ENCODE peak calls at places on chromosomes 1 and 21, in eight cellular contexts. V, H, Z, C, L, G, E and S are unnamed samples.

GRCh38 chr1:41539999-41540398 is 55.5 kb upstream of the EDN2 start:
- DNase-seq in V (peak), H (no peak), Z (no peak), C (no peak), L (no peak), G (no peak), E (peak), S (no peak)

GRCh38 chr21:43340491-43341348 is 86.2 kb downstream of the SIK1 start:
- DNase-seq in V (peak), H (peak), Z (no peak), C (peak), L (peak), G (no peak), E (no peak), S (peak)

GRCh38 chr1:64173300-64173940 is 30.0 kb upstream of the UBE2U start:
- DNase-seq in V (no peak), H (no peak), Z (no peak), C (no peak), L (no peak), G (no peak), E (peak), S (no peak)

GRCh38 chr1:222994506-222995229 is 148.4 kb downstream of the TLR5 start:
- DNase-seq in V (no peak), H (peak), Z (no peak), C (no peak), L (no peak), G (no peak), E (no peak), S (no peak)

GRCh38 chr1:15102646-15103045 is 50.9 kb upstream of the TMEM51 start:
- DNase-seq in V (no peak), H (no peak), Z (no peak), C (no peak), L (no peak), G (no peak), E (no peak), S (no peak)

GRCh38 chr1:85278853-85279314 is 2.5 kb upstream of the BCL10 start:
- DNase-seq in V (peak), H (peak), Z (peak), C (peak), L (peak), G (no peak), E (no peak), S (peak)

GRCh38 chr1:23356451-23356850 is 12.4 kb upstream of the HNRNPR start:
- DNase-seq in V (no peak), H (no peak), Z (no peak), C (no peak), L (no peak), G (no peak), E (no peak), S (no peak)

GRCh38 chr1:30382496-30382895 is 340.9 kb downstream of the MATN1 start:
- DNase-seq in V (no peak), H (no peak), Z (no peak), C (no peak), L (no peak), G (no peak), E (no peak), S (no peak)

GRCh38 chr1:202213361-202214088 is 19.9 kb downstream of the LGR6 start:
- DNase-seq in V (no peak), H (no peak), Z (no peak), C (peak), L (no peak), G (no peak), E (no peak), S (peak)

GRCh38 chr1:76799700-76800099 is 67.6 kb upstream of the ST6GALNAC5 start:
- DNase-seq in V (no peak), H (no peak), Z (no peak), C (no peak), L (no peak), G (no peak), E (no peak), S (no peak)

GRCh38 chr21:26032263-26032662 is 138.3 kb downstream of the APP start:
- DNase-seq in V (no peak), H (no peak), Z (no peak), C (no peak), L (no peak), G (no peak), E (no peak), S (no peak)

GRCh38 chr1:97632776-97633175 is 288.1 kb downstream of the DPYD start:
- DNase-seq in V (no peak), H (no peak), Z (no peak), C (no peak), L (no peak), G (no peak), E (no peak), S (no peak)

GRCh38 chr1:38050397-38051141 is 4.0 kb upstream of the POU3F1 start:
- DNase-seq in V (no peak), H (peak), Z (no peak), C (no peak), L (no peak), G (no peak), E (no peak), S (no peak)

GRCh38 chr1:63892632-63893395 is 119.0 kb downstream of the ROR1 start:
- DNase-seq in V (no peak), H (peak), Z (no peak), C (peak), L (no peak), G (peak), E (no peak), S (no peak)

GRCh38 chr1:214551436-214552173 is at the start of gene PTPN14:
- DNase-seq in V (peak), H (peak), Z (peak), C (peak), L (peak), G (peak), E (peak), S (peak)

GRCh38 chr1:195019385-195019784 is 1588.9 kb downstream of the KCNT2 start:
- DNase-seq in V (no peak), H (peak), Z (no peak), C (no peak), L (no peak), G (no peak), E (no peak), S (no peak)

GRCh38 chr1:53498555-53499142 is 39.5 kb downstream of the DMRTB1 start:
- DNase-seq in V (no peak), H (peak), Z (no peak), C (no peak), L (no peak), G (no peak), E (no peak), S (no peak)

GRCh38 chr21:19767546-19767945 is 1230.7 kb upstream of the NCAM2 start:
- DNase-seq in V (no peak), H (no peak), Z (no peak), C (no peak), L (no peak), G (no peak), E (no peak), S (no peak)

GRCh38 chr1:3641046-3641760 is 8.7 kb downstream of the WRAP73 start:
- DNase-seq in V (no peak), H (no peak), Z (no peak), C (no peak), L (no peak), G (no peak), E (no peak), S (no peak)

GRCh38 chr21:40334159-40334558 is 466.9 kb downstream of the PCP4 start:
- DNase-seq in V (no peak), H (no peak), Z (no peak), C (no peak), L (no peak), G (no peak), E (no peak), S (no peak)

GRCh38 chr21:41481191-41481590 is 26.8 kb downstream of the TMPRSS2 start:
- DNase-seq in V (no peak), H (peak), Z (no peak), C (no peak), L (no peak), G (no peak), E (no peak), S (no peak)

GRCh38 chr1:97041011-97041410 is 319.4 kb downstream of the PTBP2 start:
- DNase-seq in V (no peak), H (no peak), Z (no peak), C (no peak), L (no peak), G (no peak), E (no peak), S (no peak)

GRCh38 chr1:210816136-210816535 is 317.8 kb downstream of the KCNH1 start:
- DNase-seq in V (no peak), H (no peak), Z (no peak), C (no peak), L (no peak), G (no peak), E (no peak), S (no peak)

GRCh38 chr1:55057956-55058298 is 18.6 kb downstream of the PCSK9 start:
- DNase-seq in V (no peak), H (no peak), Z (no peak), C (no peak), L (no peak), G (no peak), E (no peak), S (no peak)

GRCh38 chr1:47683402-47683801 is 245.6 kb downstream of the FOXD2 start:
- DNase-seq in V (no peak), H (no peak), Z (no peak), C (no peak), L (peak), G (no peak), E (no peak), S (no peak)

GRCh38 chr1:4513326-4514114 is 140.9 kb upstream of the AJAP1 start:
- DNase-seq in V (no peak), H (no peak), Z (no peak), C (no peak), L (no peak), G (no peak), E (no peak), S (no peak)

GRCh38 chr1:53826367-53826766 is 11.7 kb downstream of the NDC1 start:
- DNase-seq in V (no peak), H (peak), Z (no peak), C (peak), L (no peak), G (no peak), E (no peak), S (no peak)

DNA sequence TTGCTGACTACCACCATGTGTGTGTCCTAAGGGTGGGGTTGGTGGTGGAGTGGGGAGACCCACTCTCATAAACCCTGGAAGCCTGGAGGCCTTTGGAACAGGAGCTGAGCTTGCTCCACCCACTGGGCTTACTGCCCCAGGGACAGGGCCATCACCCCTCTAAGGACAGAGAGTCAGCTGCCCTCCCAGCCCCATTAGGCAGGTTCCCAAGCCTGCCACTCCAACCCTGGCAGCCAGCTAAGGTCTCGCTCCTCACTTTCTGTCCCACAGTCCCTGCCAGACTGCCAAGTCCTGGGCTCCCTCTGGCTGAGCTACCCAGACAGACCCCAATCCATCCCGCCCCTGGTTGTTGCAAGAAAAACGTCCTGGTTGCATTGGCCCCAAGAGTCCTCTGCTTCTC is 3.8 kb downstream of the NT5C1A start:
- DNase-seq in V (no peak), H (no peak), Z (no peak), C (no peak), L (no peak), G (no peak), E (no peak), S (no peak)
- TF ChIP-seq POLR2A in V (no peak), H (no peak), Z (no peak), C (no peak), L (no peak), G (no peak), E (no peak), S (no peak)

GRCh38 chr1:32774950-32775634 is 42.1 kb downstream of the YARS1 start:
- DNase-seq in V (no peak), H (peak), Z (no peak), C (peak), L (no peak), G (no peak), E (peak), S (no peak)

GRCh38 chr1:32773018-32773763 is 44.0 kb downstream of the YARS1 start:
- DNase-seq in V (peak), H (peak), Z (peak), C (peak), L (peak), G (peak), E (peak), S (no peak)

GRCh38 chr1:32772281-32773017 is 44.7 kb downstream of the YARS1 start:
- DNase-seq in V (no peak), H (no peak), Z (no peak), C (no peak), L (no peak), G (no peak), E (no peak), S (no peak)

GRCh38 chr1:32774464-32774808 is 42.7 kb downstream of the YARS1 start:
- DNase-seq in V (no peak), H (no peak), Z (no peak), C (no peak), L (no peak), G (no peak), E (no peak), S (no peak)

DNA sequence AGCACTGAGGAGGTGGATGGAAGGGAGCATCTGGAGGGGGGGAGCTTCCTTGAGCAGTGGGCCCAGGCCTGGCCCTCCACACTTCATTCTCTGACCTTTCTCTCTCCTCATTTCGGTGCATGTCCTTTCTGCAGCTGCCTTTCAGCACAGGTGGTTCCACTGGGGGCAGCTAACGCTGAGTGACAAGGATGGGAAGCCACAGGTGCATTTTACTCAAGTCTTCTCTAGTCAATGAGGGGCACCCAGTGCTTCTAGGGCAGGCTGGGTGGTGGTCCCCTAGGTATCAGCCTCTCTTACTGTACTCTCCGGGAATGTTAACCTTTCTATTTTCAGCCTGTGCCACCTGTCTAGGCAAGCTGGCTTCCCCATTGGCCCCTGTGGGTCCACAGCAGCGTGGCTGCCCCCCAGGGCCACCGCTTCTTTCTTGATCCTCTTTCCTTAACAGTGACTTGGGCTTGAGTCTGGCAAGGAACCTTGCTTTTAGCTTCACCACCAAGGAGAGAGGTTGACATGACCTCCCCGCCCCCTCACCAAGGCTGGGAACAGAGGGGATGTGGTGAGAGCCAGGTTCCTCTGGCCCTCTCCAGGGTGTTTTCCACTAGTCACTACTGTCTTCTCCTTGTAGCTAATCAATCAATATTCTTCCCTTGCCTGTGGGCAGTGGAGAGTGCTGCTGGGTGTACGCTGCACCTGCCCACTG is 43.2 kb downstream of the YARS1 start:
- DNase-seq in V (no peak), H (no peak), Z (no peak), C (no peak), L (no peak), G (no peak), E (no peak), S (no peak)
- TF ChIP-seq POLR2A in V (no peak), H (no peak), Z (no peak), C (no peak), L (no peak), G (peak), E (no peak), S (no peak)

DNA sequence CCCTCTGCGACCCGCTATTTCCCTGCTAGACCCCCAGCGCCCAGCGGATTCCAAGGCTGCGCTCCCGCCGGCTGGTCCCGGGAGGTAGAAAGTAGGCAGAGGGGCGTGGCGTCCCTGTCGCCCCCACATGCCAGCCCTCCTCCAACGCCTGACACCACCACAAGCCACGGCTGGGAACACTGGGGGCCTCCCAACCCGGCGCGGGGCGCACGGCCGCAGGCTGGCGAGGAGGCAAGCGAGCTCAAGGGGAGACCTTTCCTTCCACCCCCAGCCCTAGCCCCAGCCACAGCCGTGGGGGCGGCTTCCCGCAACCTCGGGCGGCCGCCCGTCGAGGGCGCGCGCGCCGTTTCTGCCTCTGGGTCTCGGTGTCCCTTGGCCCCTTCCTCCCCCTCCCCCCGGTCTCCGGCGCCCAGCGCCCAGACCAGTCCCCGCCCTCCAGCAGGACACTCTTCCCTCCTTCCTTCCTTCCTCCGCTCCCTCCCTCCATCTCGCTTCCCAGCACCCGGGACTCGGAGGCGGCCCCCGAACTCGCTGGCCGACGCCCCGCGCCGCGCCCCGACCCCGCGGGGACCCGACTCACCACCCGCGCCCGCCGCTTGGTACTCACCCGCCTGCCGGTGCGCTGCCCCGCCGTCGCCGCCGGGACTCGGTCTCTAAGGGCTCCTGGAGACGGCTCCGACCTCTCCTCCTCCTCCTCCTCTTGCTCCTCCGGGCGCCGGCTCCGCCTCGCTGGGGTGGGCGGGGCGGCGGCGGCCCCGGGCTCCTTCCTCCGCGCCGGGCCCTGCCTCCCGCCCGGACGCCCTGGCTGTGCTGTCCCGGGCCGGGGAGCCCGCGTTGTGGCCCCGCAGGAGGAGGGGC is at the start of gene GNG12:
- DNase-seq in V (peak), H (peak), Z (peak), C (peak), L (peak), G (peak), E (peak), S (peak)
- TF ChIP-seq POLR2A in V (no peak), H (peak), Z (no peak), C (peak), L (peak), G (no peak), E (peak), S (peak)

GRCh38 chr1:2586154-2587070 is at the start of gene PRXL2B:
- DNase-seq in V (peak), H (peak), Z (peak), C (peak), L (peak), G (peak), E (peak), S (peak)
- TF ChIP-seq POLR2A in V (no peak), H (no peak), Z (peak), C (peak), L (peak), G (no peak), E (peak), S (peak)

DNA sequence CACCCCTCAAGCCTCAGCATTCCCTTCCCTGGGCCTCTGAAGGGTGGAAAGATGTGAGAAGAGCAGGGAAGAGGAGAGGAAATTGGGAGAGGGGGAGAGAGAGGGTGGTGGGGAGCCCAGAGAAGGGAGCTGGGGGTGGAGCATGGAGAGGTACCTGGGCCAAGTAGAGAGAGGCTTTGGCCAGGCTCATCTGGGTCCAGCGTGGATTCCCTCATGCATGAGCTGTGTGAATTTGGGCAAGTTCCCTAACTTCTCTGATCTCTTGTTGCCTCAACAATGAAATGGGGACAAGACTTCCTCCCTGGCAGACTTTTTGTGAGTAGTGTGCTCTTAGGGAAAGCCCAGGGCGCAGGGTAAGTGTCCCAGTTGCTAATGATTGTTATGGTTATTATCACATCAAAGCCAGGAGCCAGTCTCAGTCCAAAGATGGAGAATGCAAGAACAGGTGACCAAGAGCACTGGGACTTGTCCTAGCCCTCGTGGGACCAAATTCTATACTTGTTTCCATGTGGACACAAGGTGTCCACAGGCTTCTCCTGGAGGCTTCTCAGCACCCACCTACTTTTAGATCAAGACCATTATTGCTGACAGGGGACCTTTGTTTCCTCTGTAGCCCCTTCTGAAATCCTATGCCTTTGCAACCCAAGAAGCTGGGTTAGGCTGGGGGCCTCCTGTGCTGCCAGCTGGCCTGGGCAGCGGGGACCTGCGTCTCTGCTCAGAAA is 13.9 kb downstream of the IL6R start:
- DNase-seq in V (no peak), H (no peak), Z (no peak), C (no peak), L (no peak), G (no peak), E (no peak), S (no peak)
- TF ChIP-seq POLR2A in V (no peak), H (no peak), Z (no peak), C (no peak), L (no peak), G (no peak), E (no peak), S (no peak)

GRCh38 chr1:67572594-67573221 is 112.3 kb upstream of the GADD45A start:
- DNase-seq in V (peak), H (peak), Z (no peak), C (no peak), L (no peak), G (no peak), E (peak), S (no peak)
- TF ChIP-seq POLR2A in V (no peak), H (no peak), Z (no peak), C (no peak), L (no peak), G (no peak), E (peak), S (no peak)